ENCODE peak calls at places on chromosomes 2 and 18, in five cellular contexts. T, X, N, D and S are unnamed samples.

GRCh38 chr2:178882666-178883440 is 75.6 kb upstream of the TTN start:
- DNase-seq in T (no peak), X (no peak), N (no peak), D (no peak), S (no peak)

GRCh38 chr2:48320747-48321146 is 209.2 kb upstream of the STON1 start:
- DNase-seq in T (no peak), X (no peak), N (no peak), D (no peak), S (no peak)

GRCh38 chr2:235935773-235936172 is 232.4 kb downstream of the GBX2 start:
- DNase-seq in T (no peak), X (no peak), N (no peak), D (no peak), S (peak)

GRCh38 chr2:43070039-43070438 is 156.4 kb downstream of the ZFP36L2 start:
- DNase-seq in T (no peak), X (peak), N (no peak), D (peak), S (peak)

GRCh38 chr2:200624660-200625059 is 38.8 kb downstream of the AOX1 start:
- DNase-seq in T (no peak), X (no peak), N (no peak), D (no peak), S (no peak)

GRCh38 chr18:77133920-77134496 is 1.4 kb upstream of the MBP start:
- DNase-seq in T (no peak), X (peak), N (no peak), D (peak), S (peak)

GRCh38 chr2:16318051-16318450 is 347.6 kb downstream of the CYRIA start:
- DNase-seq in T (no peak), X (no peak), N (no peak), D (no peak), S (no peak)

GRCh38 chr2:219087371-219087770 is 26.6 kb upstream of the IHH start:
- DNase-seq in T (no peak), X (no peak), N (no peak), D (no peak), S (no peak)

GRCh38 chr2:69570474-69570873 is 73.1 kb downstream of the AAK1 start:
- DNase-seq in T (no peak), X (no peak), N (no peak), D (no peak), S (no peak)

GRCh38 chr18:44579028-44579692 is 101.5 kb upstream of the SETBP1 start:
- DNase-seq in T (no peak), X (peak), N (no peak), D (no peak), S (no peak)

GRCh38 chr2:43445248-43445647 is 150.6 kb downstream of the THADA start:
- DNase-seq in T (no peak), X (no peak), N (no peak), D (no peak), S (no peak)

GRCh38 chr2:203880557-203881125 is 13.1 kb downstream of the CTLA4 start:
- DNase-seq in T (no peak), X (no peak), N (no peak), D (no peak), S (no peak)

GRCh38 chr2:234015861-234016260 is 34.6 kb upstream of the SPP2 start:
- DNase-seq in T (no peak), X (no peak), N (no peak), D (no peak), S (no peak)

GRCh38 chr2:47656715-47657600 is 126.0 kb upstream of the MSH6 start:
- DNase-seq in T (no peak), X (no peak), N (no peak), D (no peak), S (no peak)

GRCh38 chr2:233026211-233026813 is 6.2 kb upstream of the NEU2 start:
- DNase-seq in T (no peak), X (no peak), N (no peak), D (no peak), S (no peak)

GRCh38 chr18:62869327-62869726 is 154.0 kb downstream of the PHLPP1 start:
- DNase-seq in T (no peak), X (no peak), N (no peak), D (no peak), S (no peak)

GRCh38 chr2:128069769-128070168 is 21.2 kb upstream of the UGGT1 start:
- DNase-seq in T (no peak), X (no peak), N (no peak), D (no peak), S (no peak)

GRCh38 chr2:163800889-163801498 is 65.2 kb upstream of the FIGN start:
- DNase-seq in T (no peak), X (no peak), N (no peak), D (no peak), S (no peak)

GRCh38 chr2:121485039-121485438 is 45.6 kb upstream of the RNU4ATAC start:
- DNase-seq in T (no peak), X (no peak), N (no peak), D (no peak), S (no peak)

GRCh38 chr2:40095003-40095402 is 315.9 kb upstream of the THUMPD2 start:
- DNase-seq in T (no peak), X (no peak), N (no peak), D (no peak), S (no peak)

GRCh38 chr2:240988146-240988545 is 10.3 kb upstream of the SNED1 start:
- DNase-seq in T (no peak), X (no peak), N (no peak), D (peak), S (no peak)

GRCh38 chr2:9210030-9210429 is 3.4 kb downstream of the ASAP2 start:
- DNase-seq in T (no peak), X (no peak), N (no peak), D (no peak), S (no peak)

GRCh38 chr2:240429341-240429871 is 6.1 kb upstream of the GPC1 start:
- DNase-seq in T (no peak), X (no peak), N (no peak), D (peak), S (peak)

GRCh38 chr2:171409436-171409971 is 24.3 kb downstream of the METTL8 start:
- DNase-seq in T (no peak), X (no peak), N (no peak), D (no peak), S (no peak)

GRCh38 chr2:72562451-72563153 is 263.2 kb downstream of the EXOC6B start:
- DNase-seq in T (no peak), X (no peak), N (no peak), D (no peak), S (no peak)

GRCh38 chr2:84832772-84833461 is 48.0 kb downstream of the TRABD2A start:
- DNase-seq in T (no peak), X (no peak), N (no peak), D (peak), S (no peak)
- TF ChIP-seq POLR2AphosphoS5 in T (no peak), X (no peak), N (no peak), D (no peak), S (no peak)

GRCh38 chr2:237296756-237297155 is 117.2 kb downstream of the COL6A3 start:
- DNase-seq in T (no peak), X (no peak), N (no peak), D (no peak), S (no peak)

GRCh38 chr2:237295889-237296480 is 118.0 kb downstream of the COL6A3 start:
- DNase-seq in T (no peak), X (no peak), N (no peak), D (no peak), S (no peak)

GRCh38 chr2:237298323-237299118 is 115.4 kb downstream of the COL6A3 start:
- DNase-seq in T (no peak), X (peak), N (peak), D (peak), S (no peak)

GRCh38 chr2:237299897-237300296 is 114.1 kb downstream of the COL6A3 start:
- DNase-seq in T (no peak), X (no peak), N (peak), D (no peak), S (no peak)

DNA sequence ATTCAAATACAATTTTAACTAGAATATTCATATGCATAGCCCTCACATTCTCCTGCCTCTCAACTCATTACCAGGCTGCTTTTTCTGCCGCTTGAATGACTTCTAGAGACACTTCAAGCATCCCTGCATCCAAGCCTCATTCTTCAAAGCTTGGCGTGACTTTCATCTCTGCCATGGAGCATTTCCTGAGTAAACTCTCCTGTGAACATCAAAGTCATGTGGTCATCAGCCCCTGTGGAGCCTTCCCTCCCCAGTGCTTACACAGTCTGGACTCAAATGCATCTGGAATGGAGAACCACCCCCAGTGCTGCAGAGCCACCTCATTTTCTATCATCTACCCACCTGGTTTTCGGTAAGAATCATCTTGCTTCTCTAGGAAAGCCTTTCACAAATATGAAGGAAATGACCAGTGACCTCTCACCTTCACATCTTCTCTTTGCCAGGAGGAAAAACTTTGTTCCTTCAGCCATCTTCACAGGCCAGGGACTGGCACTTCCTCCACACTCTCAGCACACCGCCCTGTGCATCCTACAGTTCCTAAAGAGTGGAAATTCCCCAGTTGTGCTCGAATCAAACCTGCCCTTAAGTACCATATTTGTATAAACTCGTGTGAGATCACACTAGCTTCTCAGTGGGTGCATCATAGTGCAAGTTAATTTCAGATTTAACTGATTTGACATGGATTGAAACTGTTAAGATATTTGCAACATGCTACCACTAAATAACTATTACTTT is 116.4 kb downstream of the COL6A3 start:
- DNase-seq in T (no peak), X (no peak), N (no peak), D (no peak), S (no peak)
- H3K27ac ChIP-seq in T (peak), X (peak), N (no peak), D (peak), S (peak)

GRCh38 chr2:182006606-182007005 is 21.0 kb downstream of the PPP1R1C start:
- DNase-seq in T (no peak), X (no peak), N (no peak), D (no peak), S (no peak)
- TF ChIP-seq POLR2AphosphoS5 in T (no peak), X (no peak), N (no peak), D (no peak), S (no peak)

GRCh38 chr2:99417396-99417795 is 72.4 kb downstream of the REV1 start:
- DNase-seq in T (no peak), X (no peak), N (no peak), D (no peak), S (no peak)

GRCh38 chr2:99422599-99422998 is 67.2 kb downstream of the REV1 start:
- DNase-seq in T (no peak), X (no peak), N (no peak), D (no peak), S (no peak)

GRCh38 chr2:99421469-99421868 is 68.3 kb downstream of the REV1 start:
- DNase-seq in T (no peak), X (no peak), N (no peak), D (no peak), S (no peak)

GRCh38 chr2:99420751-99421299 is 69.0 kb downstream of the REV1 start:
- DNase-seq in T (no peak), X (no peak), N (no peak), D (no peak), S (no peak)

DNA sequence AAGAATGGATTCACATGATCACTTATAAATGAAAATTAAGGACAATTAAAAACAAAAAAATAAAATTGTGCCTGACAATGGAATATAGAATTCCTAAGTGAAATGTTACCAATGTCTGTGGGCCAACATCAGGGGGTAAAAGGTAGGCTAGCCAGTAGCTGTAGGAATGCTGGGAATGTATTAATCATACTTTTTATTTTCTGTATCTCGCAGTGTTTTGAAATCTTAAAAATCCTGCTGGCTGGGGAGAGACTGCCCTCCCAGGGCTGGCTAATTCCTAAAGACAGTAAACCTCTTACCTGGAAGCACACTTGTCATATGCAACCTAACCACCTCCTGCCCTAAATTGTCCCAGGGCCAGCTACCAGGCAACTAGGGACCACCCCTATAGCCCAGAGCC is 69.8 kb downstream of the REV1 start:
- DNase-seq in T (no peak), X (no peak), N (no peak), D (no peak), S (no peak)
- H3K27ac ChIP-seq in T (no peak), X (peak), N (no peak), D (no peak), S (no peak)

DNA sequence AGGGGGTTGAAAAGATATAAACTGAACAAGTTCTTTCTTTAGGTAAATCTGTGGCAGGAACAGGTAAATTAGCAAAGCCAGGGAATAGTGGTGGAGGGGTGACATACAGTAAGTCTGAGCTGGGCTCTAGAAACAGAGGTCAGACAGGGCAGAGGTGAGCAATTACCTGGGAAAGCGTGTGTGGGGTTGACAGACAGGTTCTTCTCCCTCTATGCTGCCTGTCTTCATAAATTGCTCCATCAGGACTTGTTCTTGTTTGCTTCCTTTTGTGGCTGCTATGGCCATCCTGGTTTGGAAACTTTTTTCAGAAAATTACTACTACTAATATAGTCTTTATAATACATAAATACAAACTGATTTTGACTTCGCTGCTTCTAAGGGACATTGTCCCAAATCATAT is 3.4 kb upstream of the ANKRD12 start:
- DNase-seq in T (no peak), X (no peak), N (no peak), D (no peak), S (no peak)
- TF ChIP-seq POLR2AphosphoS5 in T (no peak), X (no peak), N (no peak), D (no peak), S (no peak)

GRCh38 chr2:227462463-227462951 is 9.4 kb upstream of the AGFG1 start:
- DNase-seq in T (no peak), X (no peak), N (no peak), D (no peak), S (no peak)

GRCh38 chr2:227462972-227463931 is 8.7 kb upstream of the AGFG1 start:
- DNase-seq in T (no peak), X (no peak), N (no peak), D (no peak), S (no peak)

GRCh38 chr2:227461878-227462462 is 10.0 kb upstream of the AGFG1 start:
- DNase-seq in T (no peak), X (no peak), N (no peak), D (no peak), S (no peak)

GRCh38 chr2:227464851-227465250 is 7.1 kb upstream of the AGFG1 start:
- DNase-seq in T (no peak), X (no peak), N (no peak), D (no peak), S (no peak)

DNA sequence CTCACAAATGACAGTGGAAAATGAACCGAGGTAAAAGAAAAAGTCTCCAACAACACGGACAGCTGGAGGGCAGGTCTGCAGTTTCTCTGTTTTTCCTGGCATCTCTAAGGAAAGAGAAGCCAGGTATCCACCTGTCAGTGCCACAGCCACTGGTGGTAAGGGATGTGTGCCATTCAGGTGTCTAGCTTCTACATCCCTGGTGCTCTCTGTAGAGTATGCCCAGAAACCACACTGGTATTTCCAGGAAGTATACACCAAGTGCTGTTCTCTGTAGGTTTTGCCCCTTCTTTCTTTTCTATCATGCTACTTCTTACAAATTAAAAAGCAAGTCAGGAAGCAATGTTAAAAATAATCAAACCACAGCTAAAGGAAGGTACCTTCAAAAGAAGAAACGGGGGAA is 7.6 kb upstream of the AGFG1 start:
- DNase-seq in T (no peak), X (no peak), N (no peak), D (no peak), S (no peak)
- H3K27ac ChIP-seq in T (peak), X (no peak), N (no peak), D (no peak), S (no peak)

DNA sequence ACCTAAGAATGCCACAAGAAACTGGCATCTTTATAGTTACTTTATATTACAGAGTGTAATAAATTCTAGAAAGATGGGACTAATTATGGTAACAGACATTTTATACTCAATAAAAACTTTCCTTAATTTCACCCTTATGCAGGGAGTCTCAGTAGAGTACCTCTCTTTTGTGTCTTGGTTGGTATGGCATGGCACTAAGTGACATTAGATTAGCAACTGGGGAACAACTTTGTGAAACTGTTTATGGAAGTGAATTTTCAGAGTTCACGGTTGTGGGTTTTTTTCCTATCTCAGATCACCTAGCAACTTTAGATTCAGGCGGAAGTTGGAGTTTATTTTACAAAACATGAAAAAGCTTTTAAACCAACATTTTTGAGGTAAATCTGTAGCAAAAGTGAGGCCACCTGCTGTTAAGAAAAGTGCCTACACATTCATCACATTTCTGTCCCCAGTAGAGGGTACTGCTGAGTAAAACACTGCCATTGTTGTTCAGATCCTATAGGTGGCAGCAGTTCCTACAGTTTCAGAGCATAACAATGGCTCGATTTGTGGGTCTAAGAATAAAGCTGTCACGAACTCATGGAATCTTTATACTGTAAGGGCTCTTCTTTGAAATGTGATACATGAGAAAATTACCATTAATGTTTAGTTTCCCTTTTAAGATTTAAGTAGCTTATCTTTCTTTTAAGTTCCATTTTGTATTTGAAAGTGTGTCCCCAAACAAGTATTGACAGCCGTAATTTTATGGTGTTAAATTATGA is 117.6 kb downstream of the CAMKMT start:
- DNase-seq in T (peak), X (peak), N (peak), D (no peak), S (no peak)
- TF ChIP-seq POLR2AphosphoS5 in T (no peak), X (no peak), N (no peak), D (no peak), S (no peak)

DNA sequence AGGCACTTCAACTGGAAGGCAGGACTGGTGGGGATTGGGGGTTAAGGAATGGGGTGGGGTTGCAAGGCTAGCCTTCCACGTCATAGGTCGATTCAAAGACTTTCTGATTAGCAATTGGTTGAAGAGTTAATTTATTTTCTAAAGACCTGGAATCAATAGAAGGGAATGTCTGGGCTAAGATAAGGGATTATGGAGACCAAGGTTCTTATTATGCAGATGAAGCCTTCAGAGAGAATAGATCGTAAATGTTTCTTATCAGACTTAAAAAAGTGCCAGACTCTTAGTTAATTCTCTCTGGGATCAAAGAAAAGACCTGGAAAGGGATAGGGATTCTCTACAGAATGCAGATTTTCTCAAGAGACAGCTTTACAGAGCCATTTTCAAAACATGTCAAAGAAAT is 368.0 kb upstream of the DLGAP1 start:
- DNase-seq in T (no peak), X (no peak), N (no peak), D (no peak), S (no peak)
- H3K27ac ChIP-seq in T (no peak), X (no peak), N (no peak), D (no peak), S (no peak)

DNA sequence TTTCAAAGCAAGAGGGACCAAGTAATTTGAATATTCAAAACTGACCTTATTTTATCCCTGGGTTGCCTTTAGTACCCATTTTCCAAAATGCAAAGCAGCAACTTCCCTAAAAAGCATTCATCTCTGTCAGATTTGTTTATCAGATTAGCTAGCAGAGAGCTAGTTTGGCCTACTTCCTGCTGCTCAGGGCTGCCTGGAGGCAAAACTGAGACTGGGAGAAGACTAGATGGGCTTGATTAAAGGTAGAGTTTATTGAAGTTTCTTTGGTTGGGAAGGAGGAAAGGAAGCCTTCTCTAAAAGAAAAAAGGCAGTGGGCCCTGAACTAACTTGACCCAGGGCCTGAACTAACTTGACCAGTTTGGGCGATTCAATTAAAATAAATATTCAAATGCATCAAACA is 426.1 kb upstream of the FAM98A start:
- DNase-seq in T (no peak), X (no peak), N (no peak), D (no peak), S (no peak)
- TF ChIP-seq POLR2AphosphoS5 in T (no peak), X (no peak), N (no peak), D (no peak), S (no peak)